ENCODE peak calls at places on chromosome 18, in eight cellular contexts. One of them, this sample, is unnamed.

GRCh38 chr18:56043691-56044090 is 455.7 kb upstream of the TCF4 start:
- DNase-seq in AG08395: no peak
- DNase-seq in choroid plexus epithelial cell: no peak
- DNase-seq in stimulated activated CD4-positive, alpha-beta T cell treated with anti-CD3 and anti-CD28 coated beads, Interleukin-2, amount 100 ng/mL, for 48 hours: no peak
- DNase-seq in adipocyte: no peak
- DNase-seq in NCI-H2081: no peak
- DNase-seq in heart left ventricle: no peak
- DNase-seq in HFFc6: no peak
- DNase-seq in this sample: no peak

GRCh38 chr18:31274915-31275314 is 43.0 kb upstream of the DSG1 start:
- DNase-seq in NCI-H2081: peak; percentile 45
- DNase-seq in HFFc6: no peak
- DNase-seq in AG08395: no peak
- DNase-seq in choroid plexus epithelial cell: peak; percentile 74
- DNase-seq in adipocyte: no peak
- DNase-seq in heart left ventricle: no peak
- DNase-seq in stimulated activated CD4-positive, alpha-beta T cell treated with anti-CD3 and anti-CD28 coated beads, Interleukin-2, amount 100 ng/mL, for 48 hours: no peak
- DNase-seq in this sample: no peak

GRCh38 chr18:55421612-55422381 is 166.2 kb downstream of the TCF4 start:
- DNase-seq in NCI-H2081: peak; percentile 44
- DNase-seq in adipocyte: peak; percentile 30
- DNase-seq in AG08395: no peak
- DNase-seq in stimulated activated CD4-positive, alpha-beta T cell treated with anti-CD3 and anti-CD28 coated beads, Interleukin-2, amount 100 ng/mL, for 48 hours: no peak
- DNase-seq in heart left ventricle: no peak
- DNase-seq in HFFc6: peak; percentile 26
- DNase-seq in choroid plexus epithelial cell: no peak
- DNase-seq in this sample: no peak

GRCh38 chr18:78295271-78295670 is 684.3 kb upstream of the SALL3 start:
- DNase-seq in HFFc6: no peak
- DNase-seq in stimulated activated CD4-positive, alpha-beta T cell treated with anti-CD3 and anti-CD28 coated beads, Interleukin-2, amount 100 ng/mL, for 48 hours: no peak
- DNase-seq in heart left ventricle: no peak
- DNase-seq in adipocyte: no peak
- DNase-seq in NCI-H2081: no peak
- DNase-seq in AG08395: no peak
- DNase-seq in choroid plexus epithelial cell: no peak
- DNase-seq in this sample: no peak

GRCh38 chr18:4181882-4182568 is 273.1 kb downstream of the DLGAP1 start:
- DNase-seq in NCI-H2081: no peak
- DNase-seq in HFFc6: no peak
- DNase-seq in adipocyte: no peak
- DNase-seq in AG08395: no peak
- DNase-seq in choroid plexus epithelial cell: no peak
- DNase-seq in stimulated activated CD4-positive, alpha-beta T cell treated with anti-CD3 and anti-CD28 coated beads, Interleukin-2, amount 100 ng/mL, for 48 hours: no peak
- DNase-seq in heart left ventricle: no peak
- DNase-seq in this sample: no peak

GRCh38 chr18:75635096-75635495 is 207.6 kb upstream of the SMIM21 start:
- DNase-seq in heart left ventricle: no peak
- DNase-seq in HFFc6: no peak
- DNase-seq in NCI-H2081: no peak
- DNase-seq in stimulated activated CD4-positive, alpha-beta T cell treated with anti-CD3 and anti-CD28 coated beads, Interleukin-2, amount 100 ng/mL, for 48 hours: no peak
- DNase-seq in adipocyte: no peak
- DNase-seq in choroid plexus epithelial cell: no peak
- DNase-seq in AG08395: no peak
- DNase-seq in this sample: no peak

GRCh38 chr18:69968073-69968472 is 20.4 kb upstream of the CD226 start:
- DNase-seq in AG08395: no peak
- DNase-seq in stimulated activated CD4-positive, alpha-beta T cell treated with anti-CD3 and anti-CD28 coated beads, Interleukin-2, amount 100 ng/mL, for 48 hours: no peak
- DNase-seq in choroid plexus epithelial cell: no peak
- DNase-seq in HFFc6: no peak
- DNase-seq in adipocyte: no peak
- DNase-seq in NCI-H2081: peak; percentile 74
- DNase-seq in heart left ventricle: no peak
- DNase-seq in this sample: no peak

GRCh38 chr18:24270937-24271380 is 126.7 kb downstream of the OSBPL1A start:
- DNase-seq in adipocyte: peak; percentile 64
- DNase-seq in NCI-H2081: no peak
- DNase-seq in HFFc6: peak; percentile 24
- DNase-seq in heart left ventricle: no peak
- DNase-seq in AG08395: peak; percentile 24
- DNase-seq in stimulated activated CD4-positive, alpha-beta T cell treated with anti-CD3 and anti-CD28 coated beads, Interleukin-2, amount 100 ng/mL, for 48 hours: no peak
- DNase-seq in choroid plexus epithelial cell: peak; percentile 52
- DNase-seq in this sample: no peak

GRCh38 chr18:3624818-3625716 is 175.1 kb downstream of the TGIF1 start:
- DNase-seq in NCI-H2081: no peak
- DNase-seq in stimulated activated CD4-positive, alpha-beta T cell treated with anti-CD3 and anti-CD28 coated beads, Interleukin-2, amount 100 ng/mL, for 48 hours: no peak
- DNase-seq in adipocyte: peak; percentile 93
- DNase-seq in choroid plexus epithelial cell: peak; percentile 95
- DNase-seq in AG08395: peak; percentile 85
- DNase-seq in heart left ventricle: no peak
- DNase-seq in HFFc6: peak; percentile 90
- DNase-seq in this sample: peak; percentile 84

GRCh38 chr18:22684268-22684667 is 248.9 kb upstream of the RBBP8 start:
- DNase-seq in stimulated activated CD4-positive, alpha-beta T cell treated with anti-CD3 and anti-CD28 coated beads, Interleukin-2, amount 100 ng/mL, for 48 hours: no peak
- DNase-seq in heart left ventricle: no peak
- DNase-seq in NCI-H2081: no peak
- DNase-seq in choroid plexus epithelial cell: no peak
- DNase-seq in adipocyte: no peak
- DNase-seq in AG08395: no peak
- DNase-seq in HFFc6: no peak
- DNase-seq in this sample: no peak

GRCh38 chr18:22830511-22830910 is 102.6 kb upstream of the RBBP8 start:
- DNase-seq in NCI-H2081: no peak
- DNase-seq in adipocyte: no peak
- DNase-seq in AG08395: no peak
- DNase-seq in choroid plexus epithelial cell: no peak
- DNase-seq in HFFc6: no peak
- DNase-seq in heart left ventricle: no peak
- DNase-seq in stimulated activated CD4-positive, alpha-beta T cell treated with anti-CD3 and anti-CD28 coated beads, Interleukin-2, amount 100 ng/mL, for 48 hours: no peak
- DNase-seq in this sample: no peak

GRCh38 chr18:58132595-58133191 is 88.7 kb downstream of the NEDD4L start:
- DNase-seq in stimulated activated CD4-positive, alpha-beta T cell treated with anti-CD3 and anti-CD28 coated beads, Interleukin-2, amount 100 ng/mL, for 48 hours: no peak
- DNase-seq in AG08395: peak; percentile 36
- DNase-seq in choroid plexus epithelial cell: no peak
- DNase-seq in heart left ventricle: no peak
- DNase-seq in adipocyte: peak; percentile 63
- DNase-seq in HFFc6: no peak
- DNase-seq in NCI-H2081: no peak
- DNase-seq in this sample: no peak

GRCh38 chr18:6039055-6039454 is 143.7 kb upstream of the TMEM200C start:
- DNase-seq in stimulated activated CD4-positive, alpha-beta T cell treated with anti-CD3 and anti-CD28 coated beads, Interleukin-2, amount 100 ng/mL, for 48 hours: no peak
- DNase-seq in choroid plexus epithelial cell: peak; percentile 64
- DNase-seq in heart left ventricle: no peak
- DNase-seq in NCI-H2081: no peak
- DNase-seq in AG08395: no peak
- DNase-seq in adipocyte: peak; percentile 21
- DNase-seq in HFFc6: no peak
- DNase-seq in this sample: no peak

GRCh38 chr18:79371536-79372210 is 24.1 kb upstream of the NFATC1 start:
- DNase-seq in AG08395: no peak
- DNase-seq in HFFc6: no peak
- DNase-seq in choroid plexus epithelial cell: no peak
- DNase-seq in NCI-H2081: no peak
- DNase-seq in stimulated activated CD4-positive, alpha-beta T cell treated with anti-CD3 and anti-CD28 coated beads, Interleukin-2, amount 100 ng/mL, for 48 hours: no peak
- DNase-seq in heart left ventricle: no peak
- DNase-seq in adipocyte: no peak
- DNase-seq in this sample: no peak

This sample was measured in BJ.